ENCODE peak calls at places on chromosomes 3 and 15, in five cellular contexts. E is mucosa of gallbladder; U is neural crest cell; S is RPMI8226; T is activated CD4-positive, alpha-beta T cell treated with anti-CD3 and anti-CD28 coated beads, Interleukin-2, amount 50 U/mL, for 48 hours. X is an unnamed sample.

GRCh38 chr3:50119786-50120185 is 31.1 kb downstream of the RBM5 start:
- DNase-seq in E (no peak), U (no peak), S (no peak), T (no peak), X (no peak)

GRCh38 chr3:124041553-124041952 is 49.6 kb upstream of the ROPN1 start:
- DNase-seq in E (peak; percentile 59), U (no peak), S (no peak), T (no peak), X (no peak)

GRCh38 chr3:33687406-33688010 is 30.5 kb downstream of the CLASP2 start:
- DNase-seq in E (no peak), U (no peak), S (no peak), T (no peak), X (no peak)

GRCh38 chr15:45648521-45649200 is 13.8 kb downstream of the SQOR start:
- DNase-seq in E (peak; percentile 46), U (no peak), S (peak; percentile 77), T (no peak), X (no peak)

GRCh38 chr15:100314809-100315400 is 26.9 kb downstream of the ADAMTS17 start:
- DNase-seq in E (no peak), U (no peak), S (no peak), T (no peak), X (no peak)

GRCh38 chr3:195249057-195249770 is 21.7 kb downstream of the XXYLT1 start:
- DNase-seq in E (no peak), U (no peak), S (no peak), T (no peak), X (peak; percentile 5)

GRCh38 chr3:11698326-11699082 is 54.8 kb upstream of the VGLL4 start:
- DNase-seq in E (no peak), U (no peak), S (no peak), T (no peak), X (no peak)

GRCh38 chr3:34312684-34313083 is 514.3 kb downstream of the PDCD6IP start:
- DNase-seq in E (no peak), U (no peak), S (no peak), T (no peak), X (no peak)

X was measured in D341Med.